ENCODE peak calls at places on chromosomes 7 and 10, in four cellular contexts. I is spleen, H is left ventricle myocardium inferior, J is HCT116. M is an unnamed sample.

GRCh38 chr7:7564323-7564780 is 2.3 kb upstream of the MIOS start:
- DNase-seq in I (no peak), H (no peak), J (peak; percentile 89), M (no peak)

GRCh38 chr10:43963793-43964425 is 315.2 kb upstream of the ZNF32 start:
- DNase-seq in I (peak; percentile 52), H (no peak), J (no peak), M (no peak)

GRCh38 chr10:121406823-121407545 is 191.3 kb downstream of the FGFR2 start:
- DNase-seq in I (no peak), H (no peak), J (no peak), M (no peak)

GRCh38 chr10:30915141-30915540 is 116.5 kb downstream of the ZNF438 start:
- DNase-seq in I (no peak), H (no peak), J (no peak), M (no peak)

GRCh38 chr7:147245274-147245673 is 1128.7 kb downstream of the CNTNAP2 start:
- DNase-seq in I (no peak), H (no peak), J (no peak), M (no peak)

GRCh38 chr10:70265032-70265689 is 18.6 kb downstream of the NPFFR1 start:
- DNase-seq in I (no peak), H (no peak), J (peak; percentile 64), M (no peak)

GRCh38 chr10:78248651-78249464 is 215.2 kb downstream of the RPS24 start:
- DNase-seq in I (no peak), H (no peak), J (no peak), M (no peak)

GRCh38 chr7:99267530-99268360 is 4.9 kb upstream of the MYH16 start:
- DNase-seq in I (no peak), H (no peak), J (peak; percentile 85), M (no peak)

GRCh38 chr10:21417172-21417712 is 108.2 kb downstream of the SKIDA1 start:
- DNase-seq in I (no peak), H (no peak), J (no peak), M (no peak)

GRCh38 chr10:123144697-123145541 is 3.0 kb upstream of the HMX2 start:
- DNase-seq in I (no peak), H (no peak), J (no peak), M (no peak)

GRCh38 chr10:2081501-2081900 is 344.2 kb upstream of the ADARB2 start:
- DNase-seq in I (no peak), H (peak; percentile 32), J (no peak), M (no peak)

GRCh38 chr7:130986271-130986690 is 252.3 kb upstream of the KLF14 start:
- DNase-seq in I (no peak), H (no peak), J (no peak), M (peak; percentile 42)

GRCh38 chr7:130990178-130990832 is 256.3 kb upstream of the KLF14 start:
- DNase-seq in I (no peak), H (no peak), J (no peak), M (peak; percentile 32)

GRCh38 chr7:130989006-130989795 is 255.2 kb upstream of the KLF14 start:
- DNase-seq in I (no peak), H (no peak), J (no peak), M (no peak)

GRCh38 chr7:130987092-130987491 is 253.1 kb upstream of the KLF14 start:
- DNase-seq in I (no peak), H (no peak), J (no peak), M (no peak)

DNA sequence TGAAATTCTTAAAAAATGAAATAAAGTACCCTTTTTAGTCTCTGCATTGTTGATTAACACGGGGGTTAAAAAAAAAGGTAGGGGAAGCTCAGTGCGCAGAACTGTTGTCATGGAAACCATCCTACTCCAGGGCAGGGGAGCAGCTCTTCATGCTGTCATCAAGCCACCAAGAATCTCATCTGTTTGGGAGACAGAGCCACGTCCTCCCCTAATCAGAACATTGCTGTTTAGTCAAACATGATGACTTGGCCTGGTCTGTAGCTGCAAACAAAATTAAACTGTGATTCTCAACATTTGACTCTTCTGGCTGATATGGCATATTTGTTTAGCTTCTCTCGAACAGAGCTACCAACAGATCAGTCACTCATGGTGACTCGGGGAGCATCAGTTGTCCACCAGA is 254.4 kb upstream of the KLF14 start:
- DNase-seq in I (no peak), H (no peak), J (no peak), M (no peak)
- H3K27ac ChIP-seq in I (peak overlapping the region; percentile 27), H (peak overlapping the region; percentile 43), J (peak overlapping the region; percentile 100), M (peak overlapping the region; percentile 65)

GRCh38 chr7:50869108-50869716 is 86.5 kb upstream of the GRB10 start:
- DNase-seq in I (no peak), H (no peak), J (peak; percentile 10), M (no peak)
- H3K4me3 ChIP-seq in I (no peak overlapping the region), H (no peak overlapping the region), J (no peak overlapping the region), M (no peak overlapping the region)

GRCh38 chr7:37283701-37284100 is 165.0 kb downstream of the ELMO1 start:
- DNase-seq in I (no peak), H (no peak), J (no peak), M (no peak)

GRCh38 chr7:37284285-37284684 is 164.4 kb downstream of the ELMO1 start:
- DNase-seq in I (no peak), H (no peak), J (no peak), M (no peak)

GRCh38 chr7:37284805-37285211 is 163.9 kb downstream of the ELMO1 start:
- DNase-seq in I (no peak), H (peak; percentile 38), J (peak; percentile 24), M (peak; percentile 38)

GRCh38 chr7:37287093-37287492 is 161.6 kb downstream of the ELMO1 start:
- DNase-seq in I (no peak), H (no peak), J (no peak), M (no peak)

GRCh38 chr7:37285701-37286475 is 162.8 kb downstream of the ELMO1 start:
- DNase-seq in I (no peak), H (no peak), J (no peak), M (no peak)
- H3K27ac ChIP-seq in I (peak overlapping the region; percentile 25), H (peak overlapping the region; percentile 60), J (no peak overlapping the region), M (no peak overlapping the region)

DNA sequence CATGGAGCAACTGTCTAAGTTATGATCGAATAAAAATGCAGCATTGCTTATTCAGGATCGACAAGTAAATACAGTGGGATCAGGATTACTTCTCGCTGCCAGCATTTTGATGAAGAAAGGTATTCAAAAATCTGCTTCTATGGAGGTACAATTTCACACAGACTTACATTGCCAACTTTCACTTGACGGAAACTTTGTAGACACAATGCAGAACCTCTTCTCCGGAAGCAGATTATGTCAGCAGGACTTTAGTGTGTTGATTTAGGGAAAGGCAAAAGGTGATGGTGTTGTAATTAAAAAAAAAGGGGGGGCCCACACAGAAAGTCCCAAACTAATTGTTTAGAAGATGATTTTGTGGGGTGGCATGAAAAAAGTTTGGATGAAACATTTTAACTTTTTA is 462.4 kb upstream of the KLF6 start:
- DNase-seq in I (no peak), H (no peak), J (no peak), M (no peak)
- H3K4me3 ChIP-seq in I (no peak overlapping the region), H (no peak overlapping the region), J (no peak overlapping the region), M (no peak overlapping the region)

DNA sequence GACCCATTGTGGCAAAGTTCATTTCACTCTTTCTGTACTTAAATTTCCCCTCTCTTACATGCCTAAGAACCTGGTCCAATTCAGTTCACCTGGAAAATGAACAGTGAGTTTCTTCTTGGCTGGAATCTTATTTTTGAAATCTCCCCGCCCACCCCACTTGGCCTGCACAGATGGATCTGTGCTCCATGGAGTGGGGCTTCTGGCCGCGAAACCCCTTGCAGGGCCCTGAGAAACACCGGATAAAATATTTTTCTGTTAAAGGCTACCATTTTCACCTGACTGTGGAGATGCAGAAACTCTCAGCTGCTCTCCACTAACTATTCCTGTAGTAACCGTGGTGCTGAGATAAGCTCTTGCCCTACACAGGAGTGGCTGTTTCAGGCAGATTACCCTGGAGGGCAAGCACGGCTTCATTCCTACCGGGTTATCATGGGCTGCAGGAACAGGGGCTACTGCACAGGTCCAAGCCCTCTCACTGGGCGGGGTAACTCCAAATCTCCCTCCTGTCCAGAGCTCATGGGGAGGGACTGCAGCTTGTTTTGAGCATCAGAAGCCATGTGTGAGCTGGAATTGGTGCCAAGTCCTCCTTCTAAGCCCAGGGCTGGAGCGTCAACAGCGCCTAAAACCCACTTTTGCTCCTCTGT is 118.9 kb downstream of the PRPF18 start:
- DNase-seq in I (no peak), H (peak; percentile 37), J (no peak), M (no peak)
- H3K27ac ChIP-seq in I (peak overlapping the region; percentile 71), H (peak overlapping the region; percentile 90), J (no peak overlapping the region), M (no peak overlapping the region)

GRCh38 chr7:106418526-106418925 is 133.7 kb upstream of the NAMPT start:
- DNase-seq in I (no peak), H (no peak), J (no peak), M (no peak)
- H3K4me3 ChIP-seq in I (no peak overlapping the region), H (no peak overlapping the region), J (no peak overlapping the region), M (no peak overlapping the region)

DNA sequence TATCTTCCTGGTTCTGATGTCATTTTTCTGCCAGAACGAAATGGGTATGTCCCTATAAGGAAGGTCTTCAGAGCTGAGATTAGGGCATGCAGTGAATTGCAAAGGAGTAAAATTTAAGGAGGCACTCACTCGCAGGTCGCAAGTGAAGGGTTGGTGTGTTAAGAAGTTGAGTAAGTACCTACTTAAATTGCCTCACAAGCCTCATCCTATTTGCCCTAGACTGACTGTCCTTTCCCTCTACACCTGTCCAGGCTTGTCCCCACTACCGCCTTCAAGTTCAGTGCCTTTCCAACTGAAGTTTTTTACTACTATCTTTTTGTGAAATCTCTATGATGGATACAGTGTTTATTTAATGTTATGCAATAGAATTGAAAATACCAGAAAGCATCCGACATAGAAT is 191.5 kb downstream of the AHR start:
- DNase-seq in I (no peak), H (no peak), J (no peak), M (no peak)
- H3K27ac ChIP-seq in I (no peak overlapping the region), H (no peak overlapping the region), J (no peak overlapping the region), M (no peak overlapping the region)

DNA sequence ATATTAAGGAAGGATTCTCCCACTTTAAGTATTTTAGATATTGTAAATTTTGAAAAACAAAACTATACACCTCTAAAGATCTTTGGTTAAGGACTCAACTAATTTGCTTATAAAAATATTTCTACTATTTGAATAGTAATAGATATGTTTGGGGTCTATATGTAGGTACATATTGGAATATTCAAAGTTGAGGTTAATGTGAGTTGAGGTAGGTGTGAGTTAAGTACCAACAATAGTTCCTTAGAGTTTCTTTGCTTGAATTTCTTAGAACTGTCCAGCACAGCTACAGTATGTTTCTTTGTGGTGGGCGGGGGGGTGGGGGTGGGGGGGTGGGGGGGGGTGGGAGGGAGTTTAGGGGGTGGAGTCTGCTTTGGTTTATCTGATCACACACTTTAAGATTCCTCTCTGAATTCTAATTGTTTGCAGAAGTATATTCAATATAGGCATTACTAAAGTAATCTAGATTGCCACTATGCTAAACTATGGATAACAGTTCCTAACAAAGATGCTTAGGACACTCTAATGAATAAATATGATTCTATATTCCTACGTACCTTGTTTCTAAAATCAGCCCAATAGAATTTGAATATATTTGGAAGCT is 2.1 kb downstream of the GRM3 start:
- DNase-seq in I (no peak), H (no peak), J (no peak), M (no peak)
- H3K4me3 ChIP-seq in I (no peak overlapping the region), H (no peak overlapping the region), J (no peak overlapping the region), M (no peak overlapping the region)

GRCh38 chr7:90212149-90212495 is 582 bp downstream of the STEAP2 start:
- DNase-seq in I (no peak), H (no peak), J (no peak), M (no peak)
- H3K27ac ChIP-seq in I (peak overlapping the region; percentile 77), H (peak overlapping the region; percentile 85), J (peak overlapping the region; percentile 88), M (no peak overlapping the region)

M was measured in naive thymus-derived CD4-positive, alpha-beta T cell.